ENCODE peak calls at places on chromosomes 1 and 21, in five cellular contexts. P is foreskin fibroblast; N is sigmoid colon; K is CD8-positive, alpha-beta T cell; B is GM23248. R is an unnamed sample.

GRCh38 chr1:197352011-197352410 is 84.0 kb downstream of the CRB1 start:
- DNase-seq in P (peak; percentile 34), N (no peak), K (no peak), B (no peak), R (no peak)

GRCh38 chr1:10726355-10726754 is 70.1 kb downstream of the CASZ1 start:
- DNase-seq in P (no peak), N (peak; percentile 90), K (no peak), B (no peak), R (no peak)

GRCh38 chr1:35454616-35455015 is 102.6 kb downstream of the KIAA0319L start:
- DNase-seq in P (peak; percentile 87), N (no peak), K (no peak), B (peak; percentile 89), R (no peak)

GRCh38 chr1:25861316-25862286 is 2.3 kb upstream of the AUNIP start:
- DNase-seq in P (no peak), N (no peak), K (no peak), B (no peak), R (no peak)

GRCh38 chr1:168907053-168907452 is 178.0 kb upstream of the DPT start:
- DNase-seq in P (no peak), N (no peak), K (no peak), B (no peak), R (no peak)

GRCh38 chr1:93707956-93708355 is 26.3 kb upstream of the BCAR3 start:
- DNase-seq in P (no peak), N (no peak), K (no peak), B (no peak), R (no peak)

GRCh38 chr1:162908236-162908635 is 47.3 kb upstream of the CCDC190 start:
- DNase-seq in P (peak; percentile 42), N (no peak), K (no peak), B (peak; percentile 26), R (no peak)

GRCh38 chr1:59672851-59673574 is 141.7 kb upstream of the HOOK1 start:
- DNase-seq in P (peak; percentile 88), N (no peak), K (no peak), B (peak; percentile 77), R (peak; percentile 58)

GRCh38 chr1:2546515-2547209 is 9.5 kb upstream of the TNFRSF14 start:
- DNase-seq in P (peak; percentile 93), N (peak; percentile 93), K (peak; percentile 86), B (peak; percentile 74), R (peak; percentile 75)

GRCh38 chr1:39672551-39672947 is 642 bp upstream of the NT5C1A start:
- DNase-seq in P (no peak), N (no peak), K (peak; percentile 70), B (peak; percentile 18), R (no peak)

GRCh38 chr1:196361112-196361714 is 247.0 kb downstream of the KCNT2 start:
- DNase-seq in P (peak; percentile 52), N (no peak), K (no peak), B (peak; percentile 56), R (peak; percentile 3)

GRCh38 chr1:113207019-113207418 is 134.0 kb downstream of the LRIG2 start:
- DNase-seq in P (no peak), N (no peak), K (no peak), B (no peak), R (peak; percentile 14)

GRCh38 chr21:41874611-41875010 is 4.5 kb downstream of the PRDM15 start:
- DNase-seq in P (no peak), N (no peak), K (no peak), B (no peak), R (no peak)

GRCh38 chr1:151976868-151977267 is 16.8 kb downstream of the S100A10 start:
- DNase-seq in P (peak; percentile 72), N (no peak), K (no peak), B (peak; percentile 82), R (peak; percentile 82)

GRCh38 chr1:230682274-230682673 is 31.6 kb downstream of the AGT start:
- DNase-seq in P (no peak), N (no peak), K (no peak), B (peak; percentile 9), R (no peak)

GRCh38 chr1:21337931-21338567 is 47.8 kb upstream of the ECE1 start:
- DNase-seq in P (peak; percentile 95), N (peak; percentile 98), K (no peak), B (peak; percentile 79), R (peak; percentile 66)

GRCh38 chr1:30518696-30519095 is 204.7 kb downstream of the MATN1 start:
- DNase-seq in P (no peak), N (no peak), K (no peak), B (peak; percentile 14), R (no peak)

GRCh38 chr21:38956791-38957571 is 151.3 kb downstream of the ETS2 start:
- DNase-seq in P (peak; percentile 45), N (no peak), K (no peak), B (peak; percentile 49), R (no peak)

GRCh38 chr1:75615664-75616435 is 4.9 kb upstream of the SLC44A5 start:
- DNase-seq in P (peak; percentile 69), N (peak; percentile 55), K (no peak), B (peak; percentile 78), R (peak; percentile 25)

GRCh38 chr1:84387480-84388163 is 10.7 kb upstream of the DNASE2B start:
- DNase-seq in P (no peak), N (no peak), K (no peak), B (peak; percentile 11), R (no peak)

GRCh38 chr1:9037476-9038337 is 11.5 kb upstream of the SLC2A7 start:
- DNase-seq in P (no peak), N (no peak), K (no peak), B (no peak), R (no peak)

GRCh38 chr1:35864813-35865212 is 18.2 kb upstream of the AGO1 start:
- DNase-seq in P (no peak), N (no peak), K (no peak), B (no peak), R (no peak)

GRCh38 chr1:199463521-199464127 is 563.9 kb upstream of the NR5A2 start:
- DNase-seq in P (peak; percentile 59), N (no peak), K (no peak), B (peak; percentile 67), R (peak; percentile 26)

GRCh38 chr1:183956559-183957188 is 80.9 kb downstream of the COLGALT2 start:
- DNase-seq in P (peak; percentile 80), N (no peak), K (peak; percentile 72), B (peak; percentile 85), R (peak; percentile 15)

GRCh38 chr1:7410156-7410555 is 360.9 kb upstream of the VAMP3 start:
- DNase-seq in P (no peak), N (peak; percentile 35), K (peak; percentile 32), B (no peak), R (no peak)

GRCh38 chr1:85091647-85092295 is 43.5 kb upstream of the MCOLN3 start:
- DNase-seq in P (no peak), N (no peak), K (no peak), B (peak; percentile 52), R (no peak)

GRCh38 chr1:209674957-209675566 is at the start of gene G0S2:
- DNase-seq in P (peak; percentile 70), N (peak; percentile 88), K (no peak), B (peak; percentile 64), R (peak; percentile 75)

DNA sequence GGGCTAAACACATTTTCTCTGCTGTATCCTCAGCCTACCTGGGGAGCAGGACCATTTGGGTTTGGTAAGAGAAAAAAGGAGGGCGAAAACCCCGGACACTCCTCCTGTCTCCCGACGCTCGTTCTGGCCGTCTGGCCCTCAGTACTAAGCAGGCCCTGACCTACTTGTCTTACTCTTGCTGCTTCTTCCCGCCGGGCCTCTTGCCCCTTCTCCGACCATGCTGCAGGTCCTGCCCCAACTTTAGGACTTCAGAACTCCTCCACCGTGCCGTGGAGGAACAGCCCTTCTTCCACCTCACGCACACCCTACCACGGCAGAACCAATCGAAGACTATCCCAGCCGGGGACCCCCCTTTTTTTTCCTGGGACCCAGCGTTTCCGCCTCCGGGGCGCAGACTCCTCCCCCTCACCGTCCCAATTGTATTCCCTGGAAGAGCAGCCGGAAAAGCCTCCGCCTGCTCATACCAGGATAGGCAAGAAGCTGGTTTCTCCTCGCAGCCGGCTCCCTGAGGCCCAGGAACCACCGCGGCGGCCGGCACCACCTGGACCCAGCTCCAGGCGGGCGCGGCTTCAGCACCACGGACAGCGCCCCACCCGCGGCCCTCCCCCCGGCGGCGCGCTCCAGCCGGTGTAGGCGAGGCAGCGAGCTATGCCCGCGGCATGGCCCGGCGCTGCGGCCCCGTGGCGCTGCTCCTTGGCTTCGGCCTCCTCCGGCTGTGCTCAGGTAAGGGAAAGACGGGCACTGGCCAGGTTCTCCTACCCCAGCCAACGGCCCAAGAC is at the start of gene CHRNB2:
- DNase-seq in P (peak; percentile 68), N (peak; percentile 70), K (peak; percentile 81), B (peak; percentile 72), R (peak; percentile 66)
- H3K4me3 ChIP-seq in P (no peak within 1 kb of the TSS), N (peak within 1 kb of the TSS; percentile 17), K (peak within 1 kb of the TSS; percentile 46), B (peak within 1 kb of the TSS; percentile 60), R (no peak within 1 kb of the TSS)

DNA sequence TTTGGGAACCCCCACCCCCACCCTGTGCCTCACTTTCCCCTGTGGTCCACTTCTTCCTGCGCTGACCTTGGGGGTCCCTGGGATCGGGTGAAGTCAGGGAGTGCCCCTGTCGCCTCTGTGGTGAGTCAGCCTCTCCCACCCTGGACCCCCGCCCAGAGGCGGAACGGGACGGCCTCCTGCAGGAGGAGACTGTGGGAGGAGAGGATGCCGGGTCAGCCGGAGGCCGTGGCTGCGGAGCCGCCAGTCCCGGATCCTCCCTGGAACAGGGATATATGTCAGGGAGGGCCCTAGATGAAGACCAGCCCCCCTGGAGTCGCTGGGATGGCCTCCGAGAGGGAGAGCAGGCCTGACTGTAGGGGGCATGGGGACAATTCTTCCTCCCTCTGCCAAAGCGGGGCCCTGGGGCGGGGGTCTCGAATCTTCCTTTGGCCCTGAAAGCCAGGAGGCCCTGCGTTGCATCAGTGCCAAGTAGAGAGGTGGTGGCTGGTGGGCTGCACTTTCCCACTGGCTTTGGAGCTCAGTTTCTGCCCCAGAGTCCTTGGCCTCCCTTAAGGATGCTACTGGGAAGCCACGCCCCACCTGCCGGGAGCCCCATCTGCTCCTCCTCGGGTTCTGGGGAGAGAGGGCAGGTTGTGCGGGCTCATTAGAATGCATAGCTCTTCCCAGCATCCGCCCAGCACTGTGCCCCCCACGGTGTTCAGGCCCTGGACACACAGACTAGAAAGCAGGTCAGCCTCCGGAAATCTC is 930 bp downstream of the ARHGEF10L start:
- DNase-seq in P (peak; percentile 60), N (peak; percentile 87), K (no peak), B (peak; percentile 64), R (peak; percentile 71)
- H3K4me3 ChIP-seq in P (peak overlapping the region; percentile 83), N (peak overlapping the region; percentile 87), K (no peak overlapping the region), B (peak overlapping the region; percentile 71), R (peak overlapping the region; percentile 79)

DNA sequence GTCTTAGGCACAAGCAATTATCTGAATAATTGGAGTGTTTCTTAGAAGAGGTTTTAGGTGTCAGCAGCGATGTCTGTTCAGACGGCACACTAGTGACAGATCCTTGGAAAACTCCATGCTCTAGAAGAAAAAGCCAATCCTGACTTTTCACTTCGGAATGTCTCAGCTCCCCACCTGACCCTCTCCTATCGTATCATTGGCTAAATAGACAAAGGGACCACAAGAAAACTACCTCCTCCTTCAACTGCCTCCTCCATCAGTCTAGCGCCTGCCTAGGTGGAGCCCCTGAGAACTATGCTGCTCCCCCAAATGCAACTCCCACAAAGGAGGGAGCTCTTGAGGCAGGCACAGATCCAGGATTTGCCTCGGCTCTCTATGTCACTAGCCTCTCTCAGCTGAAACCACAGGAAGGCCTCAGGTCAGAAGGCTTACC is 148.4 kb downstream of the TOMM20 start:
- DNase-seq in P (no peak), N (no peak), K (no peak), B (no peak), R (no peak)
- H3K4me3 ChIP-seq in P (no peak overlapping the region), N (peak overlapping the region; percentile 8), K (no peak overlapping the region), B (peak overlapping the region; percentile 31), R (no peak overlapping the region)

DNA sequence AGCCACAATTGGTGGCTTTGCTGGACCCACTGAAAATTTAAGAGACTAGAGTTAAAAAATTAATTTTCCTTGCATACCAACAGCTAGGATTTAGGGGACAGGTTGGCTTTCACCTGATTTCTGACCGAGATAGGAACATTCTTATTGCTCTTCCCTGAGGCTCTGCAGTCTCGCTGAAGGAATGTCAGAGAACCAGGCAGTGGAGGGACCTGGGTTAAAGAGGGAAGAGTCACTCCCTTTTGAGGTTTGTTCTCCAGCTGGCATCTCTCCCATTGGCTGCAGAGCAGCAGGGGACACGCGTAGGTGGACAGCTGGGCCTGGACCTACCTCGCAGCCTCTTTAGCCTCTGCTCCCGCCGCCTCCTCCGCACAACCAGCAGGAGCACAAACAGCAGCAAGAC is 207.5 kb downstream of the PCP4 start:
- DNase-seq in P (no peak), N (no peak), K (no peak), B (no peak), R (no peak)
- H3K4me3 ChIP-seq in P (no peak overlapping the region), N (no peak overlapping the region), K (no peak overlapping the region), B (no peak overlapping the region), R (no peak overlapping the region)